ENCODE peak calls at places on chromosomes 13 and 19, in four cellular contexts. One of them, this sample, is unnamed.

GRCh38 chr13:113849981-113850721 is 13.7 kb downstream of the GAS6 start:
- DNase-seq in left ventricle myocardium inferior: no peak
- DNase-seq in body of pancreas: peak; percentile 2
- DNase-seq in mammary epithelial cell: no peak
- DNase-seq in this sample: peak; percentile 65

GRCh38 chr13:37029617-37030016 is 29.0 kb downstream of the EXOSC8 start:
- DNase-seq in left ventricle myocardium inferior: no peak
- DNase-seq in body of pancreas: no peak
- DNase-seq in mammary epithelial cell: no peak
- DNase-seq in this sample: no peak

GRCh38 chr13:79901336-79901735 is 420.4 kb downstream of the NDFIP2 start:
- DNase-seq in mammary epithelial cell: peak; percentile 5
- DNase-seq in body of pancreas: no peak
- DNase-seq in left ventricle myocardium inferior: no peak
- DNase-seq in this sample: no peak

GRCh38 chr19:3668331-3669133 is 31.7 kb downstream of the PIP5K1C start:
- DNase-seq in mammary epithelial cell: no peak
- DNase-seq in left ventricle myocardium inferior: no peak
- DNase-seq in body of pancreas: no peak
- DNase-seq in this sample: peak; percentile 53

GRCh38 chr13:30045916-30046704 is 195.7 kb upstream of the UBL3 start:
- DNase-seq in mammary epithelial cell: peak; percentile 64
- DNase-seq in left ventricle myocardium inferior: no peak
- DNase-seq in body of pancreas: peak; percentile 17
- DNase-seq in this sample: peak; percentile 66

GRCh38 chr19:40305403-40305802 is 20.3 kb upstream of the AKT2 start:
- DNase-seq in body of pancreas: peak; percentile 83
- DNase-seq in left ventricle myocardium inferior: peak; percentile 56
- DNase-seq in mammary epithelial cell: peak; percentile 63
- DNase-seq in this sample: peak; percentile 84

GRCh38 chr19:3443840-3444694 is 36.3 kb downstream of the SMIM24 start:
- DNase-seq in left ventricle myocardium inferior: peak; percentile 78
- DNase-seq in body of pancreas: no peak
- DNase-seq in mammary epithelial cell: no peak
- DNase-seq in this sample: no peak

GRCh38 chr13:106100261-106100919 is 435.1 kb downstream of the EFNB2 start:
- DNase-seq in left ventricle myocardium inferior: no peak
- DNase-seq in mammary epithelial cell: no peak
- DNase-seq in body of pancreas: no peak
- DNase-seq in this sample: peak; percentile 96

GRCh38 chr13:110311721-110312668 is 4.9 kb downstream of the COL4A2 start:
- DNase-seq in left ventricle myocardium inferior: no peak
- DNase-seq in mammary epithelial cell: no peak
- DNase-seq in body of pancreas: no peak
- DNase-seq in this sample: no peak

GRCh38 chr19:58439576-58440554 is at the start of gene ZNF132:
- DNase-seq in body of pancreas: peak; percentile 99
- DNase-seq in left ventricle myocardium inferior: peak; percentile 97
- DNase-seq in mammary epithelial cell: peak; percentile 98
- DNase-seq in this sample: peak; percentile 100

GRCh38 chr19:56111601-56112312 is 9.3 kb downstream of the ZNF787 start:
- DNase-seq in body of pancreas: peak; percentile 69
- DNase-seq in mammary epithelial cell: no peak
- DNase-seq in left ventricle myocardium inferior: peak; percentile 53
- DNase-seq in this sample: peak; percentile 88
- H3K27ac ChIP-seq in body of pancreas: peak overlapping the region; percentile 80
- H3K27ac ChIP-seq in mammary epithelial cell: no peak overlapping the region
- H3K27ac ChIP-seq in left ventricle myocardium inferior: peak overlapping the region; percentile 85
- H3K27ac ChIP-seq in this sample: peak overlapping the region; percentile 69

GRCh38 chr19:35030257-35031071 is at the start of gene SCN1B:
- DNase-seq in body of pancreas: peak; percentile 60
- DNase-seq in mammary epithelial cell: peak; percentile 63
- DNase-seq in left ventricle myocardium inferior: peak; percentile 65
- DNase-seq in this sample: peak; percentile 48
- H3K4me3 ChIP-seq in body of pancreas: no peak within 1 kb of the TSS
- H3K4me3 ChIP-seq in mammary epithelial cell: peak within 1 kb of the TSS; percentile 35
- H3K4me3 ChIP-seq in left ventricle myocardium inferior: peak within 1 kb of the TSS; percentile 69
- H3K4me3 ChIP-seq in this sample: no peak within 1 kb of the TSS

GRCh38 chr13:95354156-95354555 is 52.9 kb upstream of the ABCC4 start:
- DNase-seq in left ventricle myocardium inferior: no peak
- DNase-seq in body of pancreas: no peak
- DNase-seq in mammary epithelial cell: no peak
- DNase-seq in this sample: no peak
- H3K27ac ChIP-seq in left ventricle myocardium inferior: no peak overlapping the region
- H3K27ac ChIP-seq in body of pancreas: no peak overlapping the region
- H3K27ac ChIP-seq in mammary epithelial cell: no peak overlapping the region
- H3K27ac ChIP-seq in this sample: no peak overlapping the region

GRCh38 chr19:44754743-44755066 is 6.2 kb downstream of the BCL3 start:
- DNase-seq in body of pancreas: no peak
- DNase-seq in mammary epithelial cell: no peak
- DNase-seq in left ventricle myocardium inferior: no peak
- DNase-seq in this sample: no peak
- H3K4me3 ChIP-seq in body of pancreas: no peak overlapping the region
- H3K4me3 ChIP-seq in mammary epithelial cell: no peak overlapping the region
- H3K4me3 ChIP-seq in left ventricle myocardium inferior: peak overlapping the region; percentile 73
- H3K4me3 ChIP-seq in this sample: peak overlapping the region; percentile 22

DNA sequence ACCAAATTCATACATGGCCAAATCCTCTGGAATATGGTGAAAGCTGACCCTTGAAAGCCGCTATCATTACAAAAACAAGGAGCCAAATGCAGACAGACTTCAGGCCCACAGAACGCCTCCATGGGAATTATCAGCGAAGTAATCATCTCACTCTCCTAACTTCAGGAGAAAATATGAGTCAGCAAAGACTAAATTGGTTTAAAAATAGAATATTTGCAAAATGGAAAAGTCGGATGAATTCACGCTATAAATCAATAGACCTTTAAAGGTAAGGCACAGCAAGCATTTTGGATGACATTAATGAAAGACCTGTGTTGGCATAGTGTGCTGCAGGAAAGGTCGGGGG is 5.3 kb downstream of the SACS start:
- DNase-seq in body of pancreas: no peak
- DNase-seq in left ventricle myocardium inferior: no peak
- DNase-seq in mammary epithelial cell: no peak
- DNase-seq in this sample: no peak
- H3K27ac ChIP-seq in body of pancreas: peak overlapping the region; percentile 51
- H3K27ac ChIP-seq in left ventricle myocardium inferior: peak overlapping the region; percentile 62
- H3K27ac ChIP-seq in mammary epithelial cell: peak overlapping the region; percentile 9
- H3K27ac ChIP-seq in this sample: no peak overlapping the region